ENCODE peak calls at places on chromosomes 7 and 10, in seven cellular contexts. F is A549; H is stomach; J is neural progenitor cell; I is fibroblast of mammary gland; N is lower lobe of right lung; M is CD8-positive, alpha-beta memory T cell. Q is an unnamed sample.

GRCh38 chr7:114243019-114243507 is 171.6 kb upstream of the FOXP2 start:
- DNase-seq in F (no peak), H (no peak), J (no peak), I (peak), N (no peak), M (no peak), Q (no peak)

GRCh38 chr7:5354460-5355279 is 69.0 kb downstream of the TNRC18 start:
- DNase-seq in F (no peak), H (peak), J (no peak), I (peak), N (no peak), M (no peak), Q (peak)

GRCh38 chr10:100567249-100567648 is 31.5 kb downstream of the HIF1AN start:
- DNase-seq in F (no peak), H (no peak), J (no peak), I (no peak), N (no peak), M (no peak), Q (peak)

GRCh38 chr7:47806701-47807103 is 141.6 kb downstream of the PKD1L1 start:
- DNase-seq in F (no peak), H (no peak), J (no peak), I (no peak), N (peak), M (no peak), Q (no peak)

GRCh38 chr10:35579726-35580420 is 25.3 kb upstream of the GJD4 start:
- DNase-seq in F (no peak), H (no peak), J (no peak), I (no peak), N (no peak), M (no peak), Q (no peak)

GRCh38 chr7:102287082-102287464 is 405 bp downstream of the SH2B2 start:
- DNase-seq in F (no peak), H (no peak), J (no peak), I (no peak), N (no peak), M (no peak), Q (no peak)

GRCh38 chr7:147611402-147611801 is 979.2 kb upstream of the C7orf33 start:
- DNase-seq in F (no peak), H (no peak), J (no peak), I (no peak), N (no peak), M (no peak), Q (no peak)

GRCh38 chr10:11573497-11573896 is 38.0 kb downstream of the USP6NL start:
- DNase-seq in F (no peak), H (no peak), J (peak), I (peak), N (no peak), M (no peak), Q (no peak)

GRCh38 chr7:139855498-139856270 is 26.6 kb downstream of the TBXAS1 start:
- DNase-seq in F (no peak), H (no peak), J (no peak), I (no peak), N (peak), M (no peak), Q (no peak)
- H3K4me3 ChIP-seq in F (no peak), H (no peak), J (no peak), I (no peak), N (no peak), M (no peak), Q (no peak)

GRCh38 chr7:157355784-157356511 is 19.1 kb downstream of the DNAJB6 start:
- DNase-seq in F (no peak), H (peak), J (no peak), I (peak), N (no peak), M (no peak), Q (no peak)
- H3K4me3 ChIP-seq in F (no peak), H (no peak), J (no peak), I (no peak), N (no peak), M (no peak), Q (no peak)

DNA sequence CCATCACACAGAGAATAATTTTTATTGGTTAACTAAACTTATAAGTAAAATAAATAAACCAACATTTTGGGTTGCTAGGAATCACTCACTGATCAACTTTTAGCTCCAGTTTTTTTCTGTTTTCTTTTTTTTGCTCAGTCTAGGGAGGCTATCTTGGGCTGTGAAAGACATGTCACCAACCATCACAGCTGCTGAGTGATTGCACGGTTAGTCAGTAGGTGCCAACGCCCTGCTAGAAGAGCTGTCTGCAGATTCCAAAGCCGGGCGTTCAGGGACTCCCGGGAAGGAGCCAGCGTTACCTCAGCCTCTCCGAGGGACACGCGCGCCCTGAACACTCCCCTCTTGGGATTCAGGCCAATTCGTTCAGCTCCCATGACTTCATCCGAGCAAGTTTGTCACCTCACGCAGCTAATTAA is 604 bp upstream of the STAM start:
- DNase-seq in F (peak), H (peak), J (peak), I (peak), N (peak), M (no peak), Q (peak)
- H3K4me3 ChIP-seq in F (peak), H (peak), J (peak), I (peak), N (peak), M (peak), Q (peak)

GRCh38 chr7:3436746-3437145 is 135.7 kb downstream of the SDK1 start:
- DNase-seq in F (peak), H (no peak), J (no peak), I (peak), N (no peak), M (no peak), Q (no peak)

GRCh38 chr7:3439333-3440030 is 138.4 kb downstream of the SDK1 start:
- DNase-seq in F (peak), H (no peak), J (no peak), I (peak), N (no peak), M (no peak), Q (no peak)

GRCh38 chr7:3436112-3436511 is 135.1 kb downstream of the SDK1 start:
- DNase-seq in F (no peak), H (no peak), J (no peak), I (no peak), N (no peak), M (no peak), Q (no peak)

GRCh38 chr7:3438352-3438751 is 137.3 kb downstream of the SDK1 start:
- DNase-seq in F (no peak), H (no peak), J (no peak), I (no peak), N (no peak), M (no peak), Q (no peak)

DNA sequence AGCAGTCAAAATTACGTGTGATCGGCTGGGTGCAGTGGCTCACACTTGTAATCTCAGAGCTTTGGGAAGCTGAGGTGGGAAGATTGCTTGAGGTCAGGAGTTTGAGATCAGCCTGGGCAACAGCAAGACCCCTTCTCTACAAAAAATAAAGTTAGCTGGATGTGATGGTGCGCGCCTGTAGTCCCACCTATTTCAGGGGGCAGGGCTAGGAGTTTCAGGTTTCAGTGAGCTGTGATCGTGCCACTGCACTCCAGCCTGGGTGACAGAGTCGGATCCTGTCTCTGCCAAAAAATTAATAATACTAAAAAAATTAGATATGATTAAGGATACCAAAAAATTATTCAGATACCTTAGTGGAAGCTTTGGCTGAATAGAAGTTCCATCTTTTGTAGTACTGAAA is 136.4 kb downstream of the SDK1 start:
- DNase-seq in F (no peak), H (no peak), J (no peak), I (no peak), N (no peak), M (no peak), Q (no peak)
- H3K4me3 ChIP-seq in F (peak), H (no peak), J (no peak), I (no peak), N (no peak), M (no peak), Q (no peak)

GRCh38 chr10:103478671-103479070 is 369 bp downstream of the CALHM3 start:
- DNase-seq in F (no peak), H (no peak), J (no peak), I (no peak), N (no peak), M (no peak), Q (no peak)
- H3K4me3 ChIP-seq in F (no peak), H (no peak), J (no peak), I (no peak), N (no peak), M (no peak), Q (no peak)

GRCh38 chr7:120170849-120171248 is 102.1 kb upstream of the KCND2 start:
- DNase-seq in F (no peak), H (no peak), J (no peak), I (peak), N (no peak), M (no peak), Q (no peak)

GRCh38 chr7:120171406-120171805 is 101.6 kb upstream of the KCND2 start:
- DNase-seq in F (no peak), H (no peak), J (no peak), I (no peak), N (no peak), M (no peak), Q (no peak)

GRCh38 chr7:120165231-120165630 is 107.7 kb upstream of the KCND2 start:
- DNase-seq in F (no peak), H (no peak), J (no peak), I (peak), N (no peak), M (no peak), Q (no peak)

GRCh38 chr7:120168066-120168465 is 104.9 kb upstream of the KCND2 start:
- DNase-seq in F (no peak), H (no peak), J (no peak), I (peak), N (no peak), M (no peak), Q (no peak)

DNA sequence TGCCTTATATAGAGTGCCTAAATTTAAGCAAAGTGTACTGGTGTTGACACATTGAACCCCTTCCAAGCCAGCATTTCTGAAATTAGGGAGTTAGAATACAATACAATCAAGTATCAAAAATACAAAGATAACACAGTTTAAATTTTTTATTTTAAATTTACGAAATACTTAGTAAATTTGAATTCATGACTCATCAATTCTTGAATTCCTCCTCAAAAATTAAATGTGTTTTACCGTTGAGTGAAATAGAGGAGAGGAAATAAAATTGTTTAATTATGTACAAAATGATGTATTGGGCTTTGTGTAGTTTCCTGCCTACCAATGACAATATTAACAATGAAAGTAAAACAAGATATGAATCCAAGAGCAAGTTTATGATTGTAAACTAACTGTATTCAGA is 102.6 kb upstream of the KCND2 start:
- DNase-seq in F (no peak), H (no peak), J (no peak), I (no peak), N (no peak), M (no peak), Q (no peak)
- H3K4me3 ChIP-seq in F (no peak), H (no peak), J (no peak), I (no peak), N (no peak), M (no peak), Q (no peak)

GRCh38 chr7:1122832-1123501 is 35.1 kb downstream of the GPER1 start:
- DNase-seq in F (no peak), H (no peak), J (no peak), I (no peak), N (peak), M (no peak), Q (no peak)

GRCh38 chr7:1125603-1125969 is 34.4 kb downstream of the ZFAND2A start:
- DNase-seq in F (no peak), H (no peak), J (no peak), I (no peak), N (peak), M (no peak), Q (no peak)

GRCh38 chr7:1124816-1125602 is 35.0 kb downstream of the ZFAND2A start:
- DNase-seq in F (no peak), H (peak), J (no peak), I (peak), N (peak), M (no peak), Q (no peak)

GRCh38 chr7:1123721-1124120 is 35.8 kb downstream of the GPER1 start:
- DNase-seq in F (peak), H (peak), J (peak), I (peak), N (peak), M (no peak), Q (peak)

GRCh38 chr7:1124164-1124563 is 35.8 kb downstream of the ZFAND2A start:
- DNase-seq in F (no peak), H (no peak), J (no peak), I (peak), N (peak), M (no peak), Q (no peak)
- H3K4me3 ChIP-seq in F (no peak), H (peak), J (no peak), I (peak), N (peak), M (no peak), Q (no peak)

GRCh38 chr7:93047514-93048099 is 70.2 kb downstream of the SAMD9 start:
- DNase-seq in F (no peak), H (no peak), J (no peak), I (no peak), N (no peak), M (no peak), Q (no peak)

GRCh38 chr7:93040355-93040754 is 77.4 kb downstream of the SAMD9 start:
- DNase-seq in F (no peak), H (peak), J (no peak), I (no peak), N (no peak), M (no peak), Q (no peak)

GRCh38 chr7:93046641-93047040 is 71.1 kb downstream of the SAMD9 start:
- DNase-seq in F (no peak), H (no peak), J (no peak), I (no peak), N (no peak), M (no peak), Q (no peak)

GRCh38 chr7:93044147-93044810 is 73.5 kb downstream of the SAMD9 start:
- DNase-seq in F (no peak), H (no peak), J (peak), I (peak), N (no peak), M (no peak), Q (no peak)

GRCh38 chr7:93043393-93043985 is 74.3 kb downstream of the SAMD9 start:
- DNase-seq in F (no peak), H (no peak), J (peak), I (peak), N (no peak), M (no peak), Q (no peak)
- H3K4me3 ChIP-seq in F (no peak), H (peak), J (peak), I (peak), N (peak), M (no peak), Q (no peak)

GRCh38 chr7:14419554-14419953 is 430.1 kb upstream of the ETV1 start:
- DNase-seq in F (no peak), H (no peak), J (no peak), I (no peak), N (no peak), M (no peak), Q (no peak)
- H3K4me3 ChIP-seq in F (no peak), H (no peak), J (no peak), I (no peak), N (no peak), M (no peak), Q (no peak)